ENCODE peak calls at places on chromosomes 13 and 19, in eight cellular contexts. One of them, this sample, is unnamed.

GRCh38 chr19:47598407-47599349 is 10.3 kb upstream of the BICRA start:
- DNase-seq in cardiac fibroblast: peak; percentile 98
- DNase-seq in heart left ventricle: no peak
- DNase-seq in HepG2: peak; percentile 33
- DNase-seq in astrocyte of the hippocampus: peak; percentile 95
- DNase-seq in lower lobe of right lung: no peak
- DNase-seq in Calu3: peak; percentile 77
- DNase-seq in NCI-H748 treated with DMSO at 0.1 percent for 48 hours: no peak
- DNase-seq in this sample: no peak

GRCh38 chr19:46718157-46718933 is 1.4 kb upstream of the PRKD2 start:
- DNase-seq in cardiac fibroblast: no peak
- DNase-seq in heart left ventricle: peak; percentile 65
- DNase-seq in HepG2: no peak
- DNase-seq in astrocyte of the hippocampus: no peak
- DNase-seq in lower lobe of right lung: no peak
- DNase-seq in Calu3: peak; percentile 61
- DNase-seq in NCI-H748 treated with DMSO at 0.1 percent for 48 hours: no peak
- DNase-seq in this sample: peak; percentile 68

GRCh38 chr19:53809518-53810186 is 14.5 kb downstream of the NLRP12 start:
- DNase-seq in cardiac fibroblast: no peak
- DNase-seq in heart left ventricle: no peak
- DNase-seq in HepG2: no peak
- DNase-seq in astrocyte of the hippocampus: no peak
- DNase-seq in lower lobe of right lung: no peak
- DNase-seq in Calu3: no peak
- DNase-seq in NCI-H748 treated with DMSO at 0.1 percent for 48 hours: no peak
- DNase-seq in this sample: no peak

GRCh38 chr19:38543807-38544568 is 73.8 kb downstream of the MAP4K1 start:
- DNase-seq in cardiac fibroblast: peak; percentile 90
- DNase-seq in heart left ventricle: no peak
- DNase-seq in HepG2: peak; percentile 79
- DNase-seq in astrocyte of the hippocampus: peak; percentile 77
- DNase-seq in lower lobe of right lung: peak; percentile 76
- DNase-seq in Calu3: peak; percentile 78
- DNase-seq in NCI-H748 treated with DMSO at 0.1 percent for 48 hours: peak; percentile 38
- DNase-seq in this sample: peak; percentile 75

GRCh38 chr13:99041788-99042187 is 63.9 kb upstream of the DOCK9 start:
- DNase-seq in cardiac fibroblast: no peak
- DNase-seq in heart left ventricle: no peak
- DNase-seq in HepG2: no peak
- DNase-seq in astrocyte of the hippocampus: no peak
- DNase-seq in lower lobe of right lung: no peak
- DNase-seq in Calu3: no peak
- DNase-seq in NCI-H748 treated with DMSO at 0.1 percent for 48 hours: no peak
- DNase-seq in this sample: no peak

GRCh38 chr13:114161644-114162532 is 17.2 kb upstream of the CFAP97D2 start:
- DNase-seq in cardiac fibroblast: peak; percentile 30
- DNase-seq in heart left ventricle: no peak
- DNase-seq in HepG2: peak; percentile 63
- DNase-seq in astrocyte of the hippocampus: no peak
- DNase-seq in lower lobe of right lung: peak; percentile 78
- DNase-seq in Calu3: no peak
- DNase-seq in NCI-H748 treated with DMSO at 0.1 percent for 48 hours: no peak
- DNase-seq in this sample: no peak

GRCh38 chr19:10836478-10837325 is 690 bp upstream of the TMED1 start:
- DNase-seq in cardiac fibroblast: peak; percentile 93
- DNase-seq in heart left ventricle: peak; percentile 92
- DNase-seq in HepG2: no peak
- DNase-seq in astrocyte of the hippocampus: no peak
- DNase-seq in lower lobe of right lung: peak; percentile 92
- DNase-seq in Calu3: peak; percentile 67
- DNase-seq in NCI-H748 treated with DMSO at 0.1 percent for 48 hours: peak; percentile 76
- DNase-seq in this sample: peak; percentile 89

GRCh38 chr19:3309724-3310123 is 56.7 kb upstream of the NFIC start:
- DNase-seq in cardiac fibroblast: no peak
- DNase-seq in heart left ventricle: no peak
- DNase-seq in HepG2: no peak
- DNase-seq in astrocyte of the hippocampus: no peak
- DNase-seq in lower lobe of right lung: no peak
- DNase-seq in Calu3: no peak
- DNase-seq in NCI-H748 treated with DMSO at 0.1 percent for 48 hours: no peak
- DNase-seq in this sample: no peak

GRCh38 chr19:10069046-10069445 is 17.1 kb upstream of the SHFL start:
- DNase-seq in cardiac fibroblast: peak; percentile 19
- DNase-seq in heart left ventricle: no peak
- DNase-seq in HepG2: no peak
- DNase-seq in astrocyte of the hippocampus: peak; percentile 22
- DNase-seq in lower lobe of right lung: no peak
- DNase-seq in Calu3: no peak
- DNase-seq in NCI-H748 treated with DMSO at 0.1 percent for 48 hours: no peak
- DNase-seq in this sample: no peak

GRCh38 chr19:11288349-11288748 is 7.6 kb upstream of the TSPAN16 start:
- DNase-seq in cardiac fibroblast: peak; percentile 57
- DNase-seq in heart left ventricle: no peak
- DNase-seq in HepG2: no peak
- DNase-seq in astrocyte of the hippocampus: peak; percentile 44
- DNase-seq in lower lobe of right lung: no peak
- DNase-seq in Calu3: no peak
- DNase-seq in NCI-H748 treated with DMSO at 0.1 percent for 48 hours: no peak
- DNase-seq in this sample: no peak

GRCh38 chr13:110841846-110842245 is 73.0 kb downstream of the ANKRD10 start:
- DNase-seq in cardiac fibroblast: no peak
- DNase-seq in heart left ventricle: no peak
- DNase-seq in HepG2: no peak
- DNase-seq in astrocyte of the hippocampus: no peak
- DNase-seq in lower lobe of right lung: no peak
- DNase-seq in Calu3: no peak
- DNase-seq in NCI-H748 treated with DMSO at 0.1 percent for 48 hours: no peak
- DNase-seq in this sample: no peak

GRCh38 chr19:53874384-53874995 is 6.8 kb downstream of the MYADM start:
- DNase-seq in cardiac fibroblast: no peak
- DNase-seq in heart left ventricle: peak; percentile 39
- DNase-seq in HepG2: no peak
- DNase-seq in astrocyte of the hippocampus: no peak
- DNase-seq in lower lobe of right lung: no peak
- DNase-seq in Calu3: no peak
- DNase-seq in NCI-H748 treated with DMSO at 0.1 percent for 48 hours: no peak
- DNase-seq in this sample: no peak

GRCh38 chr19:47507031-47507430 is 7.8 kb downstream of the NAPA start:
- DNase-seq in cardiac fibroblast: no peak
- DNase-seq in heart left ventricle: no peak
- DNase-seq in HepG2: no peak
- DNase-seq in astrocyte of the hippocampus: no peak
- DNase-seq in lower lobe of right lung: no peak
- DNase-seq in Calu3: no peak
- DNase-seq in NCI-H748 treated with DMSO at 0.1 percent for 48 hours: no peak
- DNase-seq in this sample: no peak

GRCh38 chr13:107743523-107743922 is 471.8 kb downstream of the LIG4 start:
- DNase-seq in cardiac fibroblast: no peak
- DNase-seq in heart left ventricle: no peak
- DNase-seq in HepG2: no peak
- DNase-seq in astrocyte of the hippocampus: no peak
- DNase-seq in lower lobe of right lung: no peak
- DNase-seq in Calu3: no peak
- DNase-seq in NCI-H748 treated with DMSO at 0.1 percent for 48 hours: no peak
- DNase-seq in this sample: no peak

GRCh38 chr13:65677906-65678305 is 1552.2 kb downstream of the PCDH9 start:
- DNase-seq in cardiac fibroblast: peak; percentile 39
- DNase-seq in heart left ventricle: no peak
- DNase-seq in HepG2: no peak
- DNase-seq in astrocyte of the hippocampus: no peak
- DNase-seq in lower lobe of right lung: no peak
- DNase-seq in Calu3: no peak
- DNase-seq in NCI-H748 treated with DMSO at 0.1 percent for 48 hours: no peak
- DNase-seq in this sample: no peak

GRCh38 chr13:67827992-67828391 is 597.9 kb upstream of the PCDH9 start:
- DNase-seq in cardiac fibroblast: no peak
- DNase-seq in heart left ventricle: no peak
- DNase-seq in HepG2: no peak
- DNase-seq in astrocyte of the hippocampus: peak; percentile 48
- DNase-seq in lower lobe of right lung: no peak
- DNase-seq in Calu3: no peak
- DNase-seq in NCI-H748 treated with DMSO at 0.1 percent for 48 hours: no peak
- DNase-seq in this sample: no peak

GRCh38 chr13:33284016-33284415 is 1.5 kb downstream of the STARD13 start:
- DNase-seq in cardiac fibroblast: peak; percentile 75
- DNase-seq in heart left ventricle: no peak
- DNase-seq in HepG2: no peak
- DNase-seq in astrocyte of the hippocampus: peak; percentile 50
- DNase-seq in lower lobe of right lung: no peak
- DNase-seq in Calu3: no peak
- DNase-seq in NCI-H748 treated with DMSO at 0.1 percent for 48 hours: no peak
- DNase-seq in this sample: no peak

GRCh38 chr19:18435848-18436631 is 1.9 kb downstream of the ISYNA1 start:
- DNase-seq in cardiac fibroblast: no peak
- DNase-seq in heart left ventricle: no peak
- DNase-seq in HepG2: no peak
- DNase-seq in astrocyte of the hippocampus: no peak
- DNase-seq in lower lobe of right lung: no peak
- DNase-seq in Calu3: no peak
- DNase-seq in NCI-H748 treated with DMSO at 0.1 percent for 48 hours: no peak
- DNase-seq in this sample: no peak

GRCh38 chr13:29593605-29594297 is 1.7 kb downstream of the SLC7A1 start:
- DNase-seq in cardiac fibroblast: no peak
- DNase-seq in heart left ventricle: no peak
- DNase-seq in HepG2: no peak
- DNase-seq in astrocyte of the hippocampus: no peak
- DNase-seq in lower lobe of right lung: no peak
- DNase-seq in Calu3: no peak
- DNase-seq in NCI-H748 treated with DMSO at 0.1 percent for 48 hours: peak; percentile 19
- DNase-seq in this sample: no peak

GRCh38 chr19:7931221-7932061 is 5.5 kb upstream of the CTXN1 start:
- DNase-seq in cardiac fibroblast: no peak
- DNase-seq in heart left ventricle: no peak
- DNase-seq in HepG2: no peak
- DNase-seq in astrocyte of the hippocampus: no peak
- DNase-seq in lower lobe of right lung: peak; percentile 43
- DNase-seq in Calu3: no peak
- DNase-seq in NCI-H748 treated with DMSO at 0.1 percent for 48 hours: no peak
- DNase-seq in this sample: no peak

GRCh38 chr13:28329395-28330158 is 165.4 kb downstream of the FLT1 start:
- DNase-seq in cardiac fibroblast: peak; percentile 97
- DNase-seq in heart left ventricle: no peak
- DNase-seq in HepG2: no peak
- DNase-seq in astrocyte of the hippocampus: peak; percentile 28
- DNase-seq in lower lobe of right lung: peak; percentile 58
- DNase-seq in Calu3: no peak
- DNase-seq in NCI-H748 treated with DMSO at 0.1 percent for 48 hours: no peak
- DNase-seq in this sample: no peak

GRCh38 chr19:21626091-21626490 is 120.7 kb downstream of the ZNF429 start:
- DNase-seq in cardiac fibroblast: no peak
- DNase-seq in heart left ventricle: no peak
- DNase-seq in HepG2: no peak
- DNase-seq in astrocyte of the hippocampus: no peak
- DNase-seq in lower lobe of right lung: no peak
- DNase-seq in Calu3: no peak
- DNase-seq in NCI-H748 treated with DMSO at 0.1 percent for 48 hours: no peak
- DNase-seq in this sample: no peak

GRCh38 chr19:46133777-46134231 is 9.3 kb upstream of the IGFL3 start:
- DNase-seq in cardiac fibroblast: no peak
- DNase-seq in heart left ventricle: no peak
- DNase-seq in HepG2: no peak
- DNase-seq in astrocyte of the hippocampus: peak; percentile 61
- DNase-seq in lower lobe of right lung: no peak
- DNase-seq in Calu3: no peak
- DNase-seq in NCI-H748 treated with DMSO at 0.1 percent for 48 hours: no peak
- DNase-seq in this sample: no peak

GRCh38 chr19:47663435-47663910 is 49.7 kb upstream of the EHD2 start:
- DNase-seq in cardiac fibroblast: peak; percentile 95
- DNase-seq in heart left ventricle: no peak
- DNase-seq in HepG2: peak; percentile 14
- DNase-seq in astrocyte of the hippocampus: peak; percentile 90
- DNase-seq in lower lobe of right lung: no peak
- DNase-seq in Calu3: peak; percentile 16
- DNase-seq in NCI-H748 treated with DMSO at 0.1 percent for 48 hours: no peak
- DNase-seq in this sample: no peak

GRCh38 chr19:37218592-37218935 is 550 bp downstream of the ZNF383 start:
- DNase-seq in cardiac fibroblast: no peak
- DNase-seq in heart left ventricle: no peak
- DNase-seq in HepG2: no peak
- DNase-seq in astrocyte of the hippocampus: peak; percentile 44
- DNase-seq in lower lobe of right lung: no peak
- DNase-seq in Calu3: no peak
- DNase-seq in NCI-H748 treated with DMSO at 0.1 percent for 48 hours: no peak
- DNase-seq in this sample: no peak

GRCh38 chr13:49844191-49844590 is 51.7 kb upstream of the KPNA3 start:
- DNase-seq in cardiac fibroblast: no peak
- DNase-seq in heart left ventricle: no peak
- DNase-seq in HepG2: no peak
- DNase-seq in astrocyte of the hippocampus: no peak
- DNase-seq in lower lobe of right lung: no peak
- DNase-seq in Calu3: no peak
- DNase-seq in NCI-H748 treated with DMSO at 0.1 percent for 48 hours: no peak
- DNase-seq in this sample: no peak

GRCh38 chr13:91346848-91347211 is 657 bp upstream of the MIR17HG start:
- DNase-seq in cardiac fibroblast: peak; percentile 22
- DNase-seq in heart left ventricle: no peak
- DNase-seq in HepG2: no peak
- DNase-seq in astrocyte of the hippocampus: no peak
- DNase-seq in lower lobe of right lung: no peak
- DNase-seq in Calu3: no peak
- DNase-seq in NCI-H748 treated with DMSO at 0.1 percent for 48 hours: peak; percentile 76
- DNase-seq in this sample: peak; percentile 17

GRCh38 chr19:39915848-39916215 is 18.6 kb downstream of the FCGBP start:
- DNase-seq in cardiac fibroblast: no peak
- DNase-seq in heart left ventricle: no peak
- DNase-seq in HepG2: no peak
- DNase-seq in astrocyte of the hippocampus: no peak
- DNase-seq in lower lobe of right lung: no peak
- DNase-seq in Calu3: no peak
- DNase-seq in NCI-H748 treated with DMSO at 0.1 percent for 48 hours: no peak
- DNase-seq in this sample: no peak

GRCh38 chr19:16429066-16429758 is 42.6 kb downstream of the EPS15L1 start:
- DNase-seq in cardiac fibroblast: no peak
- DNase-seq in heart left ventricle: peak; percentile 81
- DNase-seq in HepG2: no peak
- DNase-seq in astrocyte of the hippocampus: peak; percentile 19
- DNase-seq in lower lobe of right lung: peak; percentile 75
- DNase-seq in Calu3: no peak
- DNase-seq in NCI-H748 treated with DMSO at 0.1 percent for 48 hours: no peak
- DNase-seq in this sample: no peak

GRCh38 chr19:10142701-10143375 is 23.1 kb upstream of the EIF3G start:
- DNase-seq in cardiac fibroblast: no peak
- DNase-seq in heart left ventricle: no peak
- DNase-seq in HepG2: no peak
- DNase-seq in astrocyte of the hippocampus: no peak
- DNase-seq in lower lobe of right lung: peak; percentile 64
- DNase-seq in Calu3: no peak
- DNase-seq in NCI-H748 treated with DMSO at 0.1 percent for 48 hours: no peak
- DNase-seq in this sample: no peak

GRCh38 chr13:34103854-34104253 is 285.9 kb downstream of the RFC3 start:
- DNase-seq in cardiac fibroblast: no peak
- DNase-seq in heart left ventricle: no peak
- DNase-seq in HepG2: peak; percentile 5
- DNase-seq in astrocyte of the hippocampus: no peak
- DNase-seq in lower lobe of right lung: no peak
- DNase-seq in Calu3: no peak
- DNase-seq in NCI-H748 treated with DMSO at 0.1 percent for 48 hours: no peak
- DNase-seq in this sample: no peak

GRCh38 chr13:31870511-31870910 is 131.2 kb downstream of the RXFP2 start:
- DNase-seq in cardiac fibroblast: peak; percentile 15
- DNase-seq in heart left ventricle: no peak
- DNase-seq in HepG2: no peak
- DNase-seq in astrocyte of the hippocampus: no peak
- DNase-seq in lower lobe of right lung: no peak
- DNase-seq in Calu3: no peak
- DNase-seq in NCI-H748 treated with DMSO at 0.1 percent for 48 hours: no peak
- DNase-seq in this sample: no peak

GRCh38 chr19:2385053-2385721 is 25.1 kb downstream of the TMPRSS9 start:
- DNase-seq in cardiac fibroblast: peak; percentile 85
- DNase-seq in heart left ventricle: no peak
- DNase-seq in HepG2: peak; percentile 81
- DNase-seq in astrocyte of the hippocampus: peak; percentile 61
- DNase-seq in lower lobe of right lung: no peak
- DNase-seq in Calu3: peak; percentile 46
- DNase-seq in NCI-H748 treated with DMSO at 0.1 percent for 48 hours: peak; percentile 17
- DNase-seq in this sample: peak; percentile 63

GRCh38 chr13:94228781-94229180 is 250.7 kb downstream of the DCT start:
- DNase-seq in cardiac fibroblast: peak; percentile 39
- DNase-seq in heart left ventricle: no peak
- DNase-seq in HepG2: no peak
- DNase-seq in astrocyte of the hippocampus: no peak
- DNase-seq in lower lobe of right lung: no peak
- DNase-seq in Calu3: no peak
- DNase-seq in NCI-H748 treated with DMSO at 0.1 percent for 48 hours: no peak
- DNase-seq in this sample: no peak

This sample was measured in GM10248.